ENCODE peak calls at places on chromosomes 3 and 15, in seven cellular contexts. H is GM10248, V is A172, I is NCI-H1694, S is lower lobe of right lung, Y is anterior cingulate cortex, X is LoVo. Z is an unnamed sample.
A peak's percentile ranks its signal among the peaks of the same experiment; 100 is the strongest.

GRCh38 chr15:69762373-69763148 is 309.9 kb downstream of the RPLP1 start:
- DNase-seq in S (no peak), X (no peak), I (no peak), V (no peak), Y (no peak), H (no peak), Z (no peak)

GRCh38 chr15:78909791-78910228 is 35.0 kb downstream of the CTSH start:
- DNase-seq in Y (no peak), I (peak; percentile 46), H (peak; percentile 51), X (peak; percentile 28), S (no peak), V (peak; percentile 38), Z (no peak)

GRCh38 chr3:172543884-172544283 is 20.7 kb upstream of the TNFSF10 start:
- DNase-seq in I (no peak), X (no peak), Y (no peak), V (no peak), S (no peak), H (no peak), Z (no peak)

GRCh38 chr3:8069981-8070380 is 431.6 kb upstream of the LMCD1 start:
- DNase-seq in X (no peak), V (peak; percentile 23), Y (no peak), S (no peak), H (no peak), I (no peak), Z (no peak)

GRCh38 chr15:82833283-82833682 is 23.9 kb downstream of the WHAMM start:
- DNase-seq in X (no peak), H (no peak), I (no peak), V (no peak), S (no peak), Y (no peak), Z (no peak)

GRCh38 chr3:143331336-143331735 is 211.8 kb downstream of the CHST2 start:
- DNase-seq in H (no peak), I (peak; percentile 98), V (no peak), X (no peak), Y (no peak), S (no peak), Z (no peak)

GRCh38 chr3:25033407-25034029 is 394.5 kb upstream of the RARB start:
- DNase-seq in Y (no peak), X (peak; percentile 42), V (peak; percentile 22), S (no peak), H (peak; percentile 37), I (peak; percentile 53), Z (peak; percentile 36)

GRCh38 chr3:114406286-114406685 is 112.5 kb downstream of the TIGIT start:
- DNase-seq in V (no peak), I (no peak), X (no peak), S (no peak), H (no peak), Y (no peak), Z (no peak)

GRCh38 chr3:134373278-134373941 is 837 bp downstream of the AMOTL2 start:
- DNase-seq in S (peak; percentile 88), Y (peak; percentile 80), H (no peak), I (peak; percentile 11), X (peak; percentile 82), V (peak; percentile 85), Z (peak; percentile 86)

GRCh38 chr3:129857899-129858298 is 35.6 kb downstream of the TMCC1 start:
- DNase-seq in S (no peak), V (no peak), Y (no peak), I (no peak), H (no peak), X (no peak), Z (no peak)

GRCh38 chr15:35991386-35991785 is 445.4 kb upstream of the DPH6 start:
- DNase-seq in V (no peak), X (no peak), Y (no peak), S (no peak), H (no peak), I (no peak), Z (no peak)

GRCh38 chr15:80668546-80669236 is 26.4 kb upstream of the ABHD17C start:
- DNase-seq in V (no peak), Y (no peak), X (no peak), S (no peak), I (no peak), H (no peak), Z (no peak)

GRCh38 chr3:42533161-42533897 is 30.9 kb downstream of the VIPR1 start:
- DNase-seq in H (no peak), I (no peak), Y (no peak), X (no peak), V (no peak), S (no peak), Z (no peak)

GRCh38 chr3:171704002-171704401 is 106.3 kb downstream of the PLD1 start:
- DNase-seq in S (no peak), Y (no peak), I (peak; percentile 9), H (peak; percentile 19), X (no peak), V (peak; percentile 61), Z (no peak)

GRCh38 chr15:77499087-77499765 is 78.5 kb downstream of the HMG20A start:
- DNase-seq in I (no peak), Y (no peak), S (no peak), V (no peak), H (no peak), X (no peak), Z (no peak)

GRCh38 chr3:127053450-127053849 is 70.5 kb downstream of the PLXNA1 start:
- DNase-seq in S (no peak), V (no peak), H (no peak), X (no peak), Y (no peak), I (no peak), Z (peak; percentile 46)

GRCh38 chr3:19070325-19070724 is 78.0 kb upstream of the KCNH8 start:
- DNase-seq in V (peak; percentile 26), X (no peak), I (no peak), Y (no peak), S (no peak), H (no peak), Z (no peak)

GRCh38 chr15:88727439-88727838 is 75.8 kb upstream of the ACAN start:
- DNase-seq in H (no peak), I (no peak), Y (no peak), V (peak; percentile 69), S (no peak), X (peak; percentile 27), Z (no peak)